ENCODE peak calls at places on chromosomes 4 and X, in five cellular contexts. H is CD8-positive, alpha-beta T cell; Q is fibroblast of mammary gland; K is BJ; D is astrocyte. U is an unnamed sample.

GRCh38 chr4:173057442-173057841 is 111.2 kb upstream of the GALNT7 start:
- DNase-seq in H (no peak), Q (peak; percentile 28), K (no peak), D (no peak), U (no peak)

GRCh38 chr4:3224971-3225850 is 23.7 kb upstream of the MSANTD1 start:
- DNase-seq in H (no peak), Q (no peak), K (no peak), D (no peak), U (no peak)

GRCh38 chr4:182923376-182923775 is 6.2 kb upstream of the DCTD start:
- DNase-seq in H (no peak), Q (no peak), K (no peak), D (peak; percentile 29), U (no peak)

GRCh38 chr4:59540311-59540710 is 1659.8 kb upstream of the ADGRL3 start:
- DNase-seq in H (no peak), Q (no peak), K (no peak), D (no peak), U (no peak)

GRCh38 chr4:8090312-8090711 is 68.3 kb downstream of the ABLIM2 start:
- DNase-seq in H (no peak), Q (no peak), K (peak; percentile 6), D (peak; percentile 54), U (no peak)

GRCh38 chrX:130413415-130413814 is 11.6 kb downstream of the RBMX2 start:
- DNase-seq in H (no peak), Q (peak; percentile 8), K (no peak), D (no peak), U (no peak)

GRCh38 chrX:117538441-117539418 is 577.9 kb downstream of the KLHL13 start:
- DNase-seq in H (no peak), Q (no peak), K (no peak), D (no peak), U (no peak)

GRCh38 chr4:33831667-33832066 is 2412.6 kb downstream of the ARAP2 start:
- DNase-seq in H (no peak), Q (peak; percentile 67), K (peak; percentile 63), D (peak; percentile 71), U (no peak)

GRCh38 chrX:153598541-153599191 is at the start of gene CCNQ:
- DNase-seq in H (peak; percentile 5), Q (peak; percentile 14), K (no peak), D (no peak), U (no peak)

GRCh38 chrX:20665441-20665840 is 398.7 kb upstream of the RPS6KA3 start:
- DNase-seq in H (no peak), Q (no peak), K (peak; percentile 34), D (no peak), U (no peak)

GRCh38 chr4:149371021-149371420 is 444.6 kb downstream of the IQCM start:
- DNase-seq in H (no peak), Q (peak; percentile 78), K (peak; percentile 11), D (peak; percentile 56), U (no peak)

GRCh38 chr4:123526511-123526910 is 129.9 kb downstream of the SPRY1 start:
- DNase-seq in H (no peak), Q (no peak), K (no peak), D (no peak), U (no peak)

GRCh38 chr4:110165382-110166285 is 32.8 kb downstream of the ELOVL6 start:
- DNase-seq in H (peak; percentile 53), Q (peak; percentile 84), K (peak; percentile 19), D (peak; percentile 74), U (no peak)

GRCh38 chrX:115561605-115562491 is 874 bp downstream of the PLS3 start:
- DNase-seq in H (no peak), Q (peak; percentile 34), K (no peak), D (no peak), U (peak; percentile 28)

GRCh38 chr4:16122784-16123183 is 39.0 kb upstream of the PROM1 start:
- DNase-seq in H (no peak), Q (no peak), K (no peak), D (no peak), U (no peak)

GRCh38 chr4:138310991-138311390 is 68.8 kb upstream of the SLC7A11 start:
- DNase-seq in H (no peak), Q (peak; percentile 36), K (no peak), D (peak; percentile 85), U (no peak)

GRCh38 chr4:30948653-30949052 is 228.5 kb downstream of the PCDH7 start:
- DNase-seq in H (no peak), Q (peak; percentile 81), K (no peak), D (peak; percentile 76), U (no peak)

GRCh38 chrX:118665204-118665603 is 62.2 kb upstream of the IL13RA1 start:
- DNase-seq in H (no peak), Q (no peak), K (no peak), D (no peak), U (no peak)

GRCh38 chr4:19327364-19327763 is 924.3 kb upstream of the SLIT2 start:
- DNase-seq in H (no peak), Q (peak; percentile 53), K (peak; percentile 19), D (no peak), U (no peak)

GRCh38 chr4:184474261-184475095 is at the start of gene IRF2:
- DNase-seq in H (peak; percentile 91), Q (peak; percentile 95), K (peak; percentile 83), D (peak; percentile 95), U (peak; percentile 91)

GRCh38 chr4:101981756-101982155 is 191.2 kb downstream of the BANK1 start:
- DNase-seq in H (no peak), Q (no peak), K (no peak), D (peak; percentile 36), U (no peak)

GRCh38 chr4:28449080-28449479 is 1588.4 kb downstream of the STIM2 start:
- DNase-seq in H (no peak), Q (no peak), K (no peak), D (no peak), U (no peak)

GRCh38 chr4:183434264-183435045 is 10.0 kb upstream of the CDKN2AIP start:
- DNase-seq in H (no peak), Q (no peak), K (no peak), D (no peak), U (no peak)

GRCh38 chr4:6116696-6117285 is 83.6 kb downstream of the JAKMIP1 start:
- DNase-seq in H (no peak), Q (no peak), K (no peak), D (no peak), U (no peak)

GRCh38 chrX:39728025-39728424 is 369.7 kb downstream of the BCOR start:
- DNase-seq in H (no peak), Q (peak; percentile 55), K (no peak), D (no peak), U (no peak)

GRCh38 chrX:1529756-1530155 is 7.2 kb downstream of the P2RY8 start:
- DNase-seq in H (no peak), Q (no peak), K (no peak), D (no peak), U (no peak)

GRCh38 chr4:2946812-2947600 is 16.2 kb downstream of the NOP14 start:
- DNase-seq in H (no peak), Q (peak; percentile 27), K (no peak), D (peak; percentile 51), U (no peak)

GRCh38 chr4:108301583-108302256 is 133.0 kb upstream of the LEF1 start:
- DNase-seq in H (no peak), Q (no peak), K (no peak), D (no peak), U (peak; percentile 7)

GRCh38 chrX:41558531-41558930 is 111.4 kb downstream of the NYX start:
- DNase-seq in H (no peak), Q (peak; percentile 55), K (no peak), D (no peak), U (no peak)

GRCh38 chrX:118520206-118520857 is 24.7 kb downstream of the DOCK11 start:
- DNase-seq in H (no peak), Q (peak; percentile 90), K (no peak), D (peak; percentile 67), U (no peak)

GRCh38 chr4:149409186-149410056 is 406.2 kb downstream of the IQCM start:
- DNase-seq in H (no peak), Q (peak; percentile 91), K (peak; percentile 19), D (peak; percentile 92), U (no peak)

GRCh38 chr4:157221895-157222763 is 1.6 kb downstream of the GRIA2 start:
- DNase-seq in H (no peak), Q (no peak), K (no peak), D (peak; percentile 8), U (peak; percentile 61)
- TF ChIP-seq CTCF in H (no peak), Q (no peak), K (no peak), D (no peak), U (no peak)

GRCh38 chrX:102858826-102859627 is 78.0 kb upstream of the RAB40AL start:
- DNase-seq in H (no peak), Q (no peak), K (no peak), D (peak; percentile 20), U (no peak)
- TF ChIP-seq CTCF in H (no peak), Q (no peak), K (no peak), D (no peak), U (no peak)

GRCh38 chrX:135625995-135626394 is 87.4 kb upstream of the CT45A1 start:
- DNase-seq in H (no peak), Q (peak; percentile 9), K (no peak), D (no peak), U (peak; percentile 38)
- TF ChIP-seq CTCF in H (no peak), Q (no peak), K (peak; percentile 11), D (no peak), U (peak; percentile 27)

GRCh38 chrX:74613350-74614192 is 853 bp downstream of the RLIM start:
- DNase-seq in H (no peak), Q (peak; percentile 45), K (no peak), D (peak; percentile 12), U (no peak)
- TF ChIP-seq CTCF in H (no peak), Q (no peak), K (no peak), D (no peak), U (no peak)

U was measured in endothelial cell.